ENCODE peak calls at places on chromosomes 3 and 15, in five cellular contexts. W is K562, H is Peyer's patch, K is hepatocyte, J is OCI-LY7. E is an unnamed sample.

GRCh38 chr3:194872669-194872977 is 186.9 kb downstream of the FAM43A start:
- DNase-seq in W (no peak), H (no peak), K (no peak), J (no peak), E (no peak)

GRCh38 chr3:112635674-112636073 is 5.3 kb downstream of the CCDC80 start:
- DNase-seq in W (no peak), H (no peak), K (peak; percentile 59), J (no peak), E (no peak)

GRCh38 chr3:15982243-15982642 is 184.5 kb upstream of the ANKRD28 start:
- DNase-seq in W (no peak), H (no peak), K (no peak), J (no peak), E (no peak)

GRCh38 chr15:98592136-98592535 is 56.2 kb upstream of the IGF1R start:
- DNase-seq in W (no peak), H (no peak), K (no peak), J (no peak), E (no peak)

GRCh38 chr3:193921480-193921879 is 214.5 kb upstream of the HES1 start:
- DNase-seq in W (no peak), H (no peak), K (no peak), J (no peak), E (no peak)

GRCh38 chr3:157066335-157067071 is 93.4 kb downstream of the CCNL1 start:
- DNase-seq in W (no peak), H (no peak), K (no peak), J (no peak), E (no peak)

GRCh38 chr15:88256261-88257230 is at the start of gene NTRK3:
- DNase-seq in W (no peak), H (no peak), K (peak; percentile 38), J (peak; percentile 42), E (no peak)

GRCh38 chr15:31375772-31376171 is 49.1 kb downstream of the KLF13 start:
- DNase-seq in W (no peak), H (no peak), K (no peak), J (no peak), E (no peak)

GRCh38 chr3:9685216-9686049 is 18.2 kb upstream of the CPNE9 start:
- DNase-seq in W (no peak), H (no peak), K (no peak), J (no peak), E (no peak)

GRCh38 chr15:101167791-101168462 is 83.9 kb downstream of the CHSY1 start:
- DNase-seq in W (peak; percentile 94), H (no peak), K (peak; percentile 50), J (no peak), E (peak; percentile 73)

GRCh38 chr3:100912571-100912970 is 80.7 kb downstream of the ABI3BP start:
- DNase-seq in W (no peak), H (no peak), K (no peak), J (no peak), E (no peak)

GRCh38 chr3:156614642-156615511 is 59.5 kb upstream of the TIPARP start:
- DNase-seq in W (no peak), H (no peak), K (no peak), J (peak; percentile 15), E (no peak)

GRCh38 chr3:123419156-123419849 is 29.6 kb downstream of the ADCY5 start:
- DNase-seq in W (no peak), H (peak; percentile 41), K (no peak), J (no peak), E (no peak)

GRCh38 chr15:100457201-100457600 is 71.5 kb downstream of the CERS3 start:
- DNase-seq in W (no peak), H (no peak), K (no peak), J (no peak), E (no peak)

GRCh38 chr3:165225604-165226003 is 29.4 kb upstream of the SLITRK3 start:
- DNase-seq in W (no peak), H (no peak), K (no peak), J (no peak), E (no peak)

GRCh38 chr3:105431171-105431570 is 64.5 kb downstream of the ALCAM start:
- DNase-seq in W (no peak), H (no peak), K (no peak), J (no peak), E (no peak)

GRCh38 chr15:74171965-74172541 is 1.5 kb upstream of the ISLR start:
- DNase-seq in W (no peak), H (peak; percentile 15), K (no peak), J (no peak), E (no peak)

GRCh38 chr15:74174216-74174965 is 881 bp downstream of the ISLR start:
- DNase-seq in W (no peak), H (peak; percentile 44), K (peak; percentile 51), J (no peak), E (no peak)

GRCh38 chr15:74174966-74175270 is 1.4 kb downstream of the ISLR start:
- DNase-seq in W (no peak), H (no peak), K (no peak), J (no peak), E (no peak)

GRCh38 chr15:74172751-74173544 is 562 bp upstream of the ISLR start:
- DNase-seq in W (peak; percentile 34), H (peak; percentile 56), K (peak; percentile 57), J (no peak), E (no peak)

GRCh38 chr15:74173545-74174215 is at the start of gene ISLR:
- DNase-seq in W (no peak), H (peak; percentile 48), K (peak; percentile 61), J (no peak), E (no peak)
- H3K4me1 ChIP-seq in W (peaks cover 14% of the 10 kb centered on the region), H (peaks cover 17% of the 10 kb centered on the region), K (peaks cover 35% of the 10 kb centered on the region), J (no peaks in the 10 kb centered on the region), E (peaks cover 1% of the 10 kb centered on the region)

GRCh38 chr3:168442502-168442901 is 346.8 kb upstream of the GOLIM4 start:
- DNase-seq in W (no peak), H (no peak), K (no peak), J (no peak), E (no peak)
- TF ChIP-seq CTCF in W (no peak), H (no peak), K (no peak), J (no peak), E (no peak)

GRCh38 chr3:135966875-135967274 is 1.3 kb downstream of the PPP2R3A start:
- DNase-seq in W (no peak), H (no peak), K (peak; percentile 14), J (no peak), E (no peak)
- H3K4me3 ChIP-seq in W (no peak overlapping the region), H (peak overlapping the region; percentile 51), K (peak overlapping the region; percentile 81), J (peak overlapping the region; percentile 71), E (no peak overlapping the region)

GRCh38 chr3:63934484-63934883 is 22.3 kb upstream of the SCAANT1 start:
- DNase-seq in W (no peak), H (no peak), K (no peak), J (no peak), E (no peak)
- H3K4me1 ChIP-seq in W (no peaks in the 10 kb centered on the region), H (peaks cover 26% of the 10 kb centered on the region), K (no peaks in the 10 kb centered on the region), J (peaks cover 60% of the 10 kb centered on the region), E (peaks cover 38% of the 10 kb centered on the region)

GRCh38 chr3:147419062-147419701 is 10.0 kb downstream of the ZIC1 start:
- DNase-seq in W (peak; percentile 81), H (no peak), K (peak; percentile 69), J (no peak), E (no peak)
- TF ChIP-seq CTCF in W (no peak), H (no peak), K (no peak), J (no peak), E (no peak)

DNA sequence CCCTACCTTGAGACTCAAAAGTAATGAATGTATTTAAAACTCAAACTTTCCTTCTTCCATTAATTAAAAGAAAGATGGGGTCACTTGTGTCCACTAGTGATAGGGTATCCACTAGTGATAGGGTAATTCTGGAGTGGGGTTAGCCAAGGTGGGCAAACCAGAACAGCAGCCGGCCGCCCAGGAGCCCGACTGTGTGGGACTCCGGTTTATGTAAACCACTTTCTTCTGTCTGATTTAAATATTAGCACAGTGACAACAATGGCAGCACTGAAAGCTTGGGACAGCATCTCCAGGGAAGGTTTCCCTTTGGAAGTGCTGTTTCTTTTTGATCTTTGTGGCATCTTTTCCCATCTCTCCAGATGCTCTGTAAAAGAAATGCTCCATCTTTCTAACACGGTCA is 722 bp downstream of the MYZAP start:
- DNase-seq in W (no peak), H (no peak), K (no peak), J (no peak), E (no peak)
- H3K4me3 ChIP-seq in W (no peak overlapping the region), H (peak overlapping the region; percentile 48), K (peak overlapping the region; percentile 81), J (no peak overlapping the region), E (peak overlapping the region; percentile 61)

GRCh38 chr3:129602730-129603560 is 3.5 kb downstream of the PLXND1 start:
- DNase-seq in W (no peak), H (no peak), K (peak; percentile 69), J (no peak), E (peak; percentile 78)
- H3K4me1 ChIP-seq in W (peaks cover 76% of the 10 kb centered on the region), H (peaks cover 72% of the 10 kb centered on the region), K (peaks cover 26% of the 10 kb centered on the region), J (no peaks in the 10 kb centered on the region), E (peaks cover 33% of the 10 kb centered on the region)

GRCh38 chr15:63250312-63250965 is 27.0 kb upstream of the APH1B start:
- DNase-seq in W (no peak), H (no peak), K (peak; percentile 17), J (no peak), E (no peak)
- TF ChIP-seq CTCF in W (no peak), H (no peak), K (no peak), J (no peak), E (no peak)